ENCODE peak calls at places on chromosome 5, in eight cellular contexts. X, D, B, C, Y, E, T and O are unnamed samples.

GRCh38 chr5:33330416-33330815 is 110.3 kb upstream of the TARS1 start:
- DNase-seq in T (no peak), B (no peak), X (no peak), E (no peak), C (no peak), Y (no peak), D (no peak), O (no peak)

GRCh38 chr5:60851681-60852080 is 7.6 kb upstream of the ELOVL7 start:
- DNase-seq in E (no peak), Y (no peak), D (no peak), X (no peak), T (no peak), B (no peak), C (no peak), O (no peak)

GRCh38 chr5:127826011-127826410 is 122.8 kb downstream of the CCDC192 start:
- DNase-seq in C (no peak), T (no peak), B (no peak), X (no peak), Y (no peak), D (no peak), E (no peak), O (no peak)

GRCh38 chr5:65086234-65086886 is 317.6 kb downstream of the CWC27 start:
- DNase-seq in C (no peak), B (no peak), Y (no peak), X (no peak), E (no peak), T (no peak), D (no peak), O (no peak)

GRCh38 chr5:124748687-124749594 is 2.5 kb upstream of the ZNF608 start:
- DNase-seq in B (no peak), Y (peak), D (peak), T (peak), E (no peak), X (peak), C (no peak), O (peak)

GRCh38 chr5:157778121-157778805 is 34.8 kb downstream of the LSM11 start:
- DNase-seq in D (no peak), X (no peak), B (no peak), E (no peak), T (no peak), Y (no peak), C (no peak), O (no peak)

GRCh38 chr5:79844571-79844970 is 146.5 kb downstream of the MTX3 start:
- DNase-seq in T (no peak), Y (no peak), B (no peak), C (no peak), X (no peak), D (no peak), E (no peak), O (peak)

GRCh38 chr5:91438871-91439270 is 55.8 kb upstream of the ARRDC3 start:
- DNase-seq in C (no peak), B (no peak), E (no peak), X (no peak), T (no peak), D (no peak), Y (no peak), O (no peak)

GRCh38 chr5:139566611-139567010 is 5.5 kb downstream of the UBE2D2 start:
- DNase-seq in C (no peak), X (no peak), D (no peak), Y (no peak), T (no peak), E (no peak), B (no peak), O (no peak)

GRCh38 chr5:79512692-79513518 is 1.0 kb downstream of the HOMER1 start:
- DNase-seq in B (no peak), C (no peak), T (peak), Y (no peak), D (no peak), X (no peak), E (no peak), O (no peak)

GRCh38 chr5:80184235-80185023 is 71.4 kb downstream of the SERINC5 start:
- DNase-seq in X (no peak), D (no peak), E (no peak), B (no peak), C (no peak), Y (peak), T (peak), O (no peak)

GRCh38 chr5:79582186-79582585 is 30.1 kb upstream of the TENT2 start:
- DNase-seq in Y (no peak), X (no peak), D (no peak), C (no peak), T (peak), E (no peak), B (no peak), O (no peak)